ENCODE peak calls at places on chromosomes 1 and 21, in four cellular contexts. One of them, this sample, is unnamed.
A peak's percentile ranks its signal among the peaks of the same experiment; 100 is the strongest.

GRCh38 chr1:30537279-30537678 is 186.1 kb downstream of the MATN1 start:
- DNase-seq in H1: no peak
- DNase-seq in GM12878: no peak
- DNase-seq in HepG2: no peak
- DNase-seq in this sample: no peak

GRCh38 chr1:197915217-197915616 is 2.0 kb upstream of the LHX9 start:
- DNase-seq in H1: no peak
- DNase-seq in GM12878: no peak
- DNase-seq in HepG2: no peak
- DNase-seq in this sample: no peak

GRCh38 chr1:203937678-203938330 is 76.4 kb downstream of the SNRPE start:
- DNase-seq in H1: no peak
- DNase-seq in GM12878: no peak
- DNase-seq in HepG2: no peak
- DNase-seq in this sample: no peak

GRCh38 chr1:235160395-235160964 is 570 bp downstream of the RBM34 start:
- DNase-seq in H1: no peak
- DNase-seq in GM12878: no peak
- DNase-seq in HepG2: peak; percentile 50
- DNase-seq in this sample: peak; percentile 27

GRCh38 chr1:234970731-234971476 is 157.7 kb downstream of the TOMM20 start:
- DNase-seq in H1: peak; percentile 57
- DNase-seq in GM12878: no peak
- DNase-seq in HepG2: peak; percentile 81
- DNase-seq in this sample: peak; percentile 71

GRCh38 chr1:20380175-20380574 is 89.5 kb downstream of the VWA5B1 start:
- DNase-seq in H1: no peak
- DNase-seq in GM12878: no peak
- DNase-seq in HepG2: no peak
- DNase-seq in this sample: no peak

GRCh38 chr21:36859744-36860501 is 106.5 kb downstream of the HLCS start:
- DNase-seq in H1: peak; percentile 31
- DNase-seq in GM12878: no peak
- DNase-seq in HepG2: peak; percentile 81
- DNase-seq in this sample: peak; percentile 39

GRCh38 chr1:204828352-204828850 is 42.3 kb upstream of the NFASC start:
- DNase-seq in H1: peak; percentile 43
- DNase-seq in GM12878: no peak
- DNase-seq in HepG2: peak; percentile 16
- DNase-seq in this sample: peak; percentile 88

GRCh38 chr1:185152187-185152767 is 4.5 kb downstream of the TRMT1L start:
- DNase-seq in H1: no peak
- DNase-seq in GM12878: no peak
- DNase-seq in HepG2: no peak
- DNase-seq in this sample: no peak

DNA sequence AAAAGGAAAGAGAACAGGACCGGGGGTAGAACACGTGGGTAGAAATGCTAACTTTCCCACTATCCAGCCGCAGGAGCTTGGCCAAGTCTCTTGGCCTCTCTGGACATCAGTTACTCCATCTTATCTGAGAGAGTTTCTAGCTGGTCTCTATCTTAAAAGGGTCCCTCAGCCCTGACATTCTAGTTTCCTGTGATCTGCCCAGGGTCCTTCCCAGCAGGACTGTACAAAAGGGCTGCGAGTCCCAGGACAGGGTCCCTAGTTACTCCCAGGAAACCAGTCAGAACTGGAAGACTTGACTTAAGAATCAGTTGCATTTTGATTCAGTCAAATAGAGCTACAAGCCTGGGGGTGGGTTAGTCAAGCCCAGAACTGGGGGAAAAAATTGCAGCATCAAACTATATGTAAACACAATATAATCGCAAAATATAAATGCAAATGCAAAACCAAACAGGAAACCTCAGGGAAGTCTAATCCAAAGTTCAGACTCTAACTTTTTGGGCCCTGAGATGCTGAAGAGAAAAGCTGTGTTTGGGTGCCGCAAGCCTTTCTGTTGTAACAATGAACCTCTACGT is 2.9 kb downstream of the ASAP3 start:
- DNase-seq in H1: no peak
- DNase-seq in GM12878: no peak
- DNase-seq in HepG2: no peak
- DNase-seq in this sample: no peak
- TF ChIP-seq YY1 in H1: no peak
- TF ChIP-seq YY1 in GM12878: no peak
- TF ChIP-seq YY1 in HepG2: no peak
- TF ChIP-seq YY1 in this sample: no peak

GRCh38 chr1:86082183-86082582 is 74.4 kb downstream of the COL24A1 start:
- DNase-seq in H1: no peak
- DNase-seq in GM12878: no peak
- DNase-seq in HepG2: no peak
- DNase-seq in this sample: no peak
- TF ChIP-seq SUZ12 in H1: no peak
- TF ChIP-seq SUZ12 in GM12878: no peak
- TF ChIP-seq SUZ12 in HepG2: no peak
- TF ChIP-seq SUZ12 in this sample: no peak

DNA sequence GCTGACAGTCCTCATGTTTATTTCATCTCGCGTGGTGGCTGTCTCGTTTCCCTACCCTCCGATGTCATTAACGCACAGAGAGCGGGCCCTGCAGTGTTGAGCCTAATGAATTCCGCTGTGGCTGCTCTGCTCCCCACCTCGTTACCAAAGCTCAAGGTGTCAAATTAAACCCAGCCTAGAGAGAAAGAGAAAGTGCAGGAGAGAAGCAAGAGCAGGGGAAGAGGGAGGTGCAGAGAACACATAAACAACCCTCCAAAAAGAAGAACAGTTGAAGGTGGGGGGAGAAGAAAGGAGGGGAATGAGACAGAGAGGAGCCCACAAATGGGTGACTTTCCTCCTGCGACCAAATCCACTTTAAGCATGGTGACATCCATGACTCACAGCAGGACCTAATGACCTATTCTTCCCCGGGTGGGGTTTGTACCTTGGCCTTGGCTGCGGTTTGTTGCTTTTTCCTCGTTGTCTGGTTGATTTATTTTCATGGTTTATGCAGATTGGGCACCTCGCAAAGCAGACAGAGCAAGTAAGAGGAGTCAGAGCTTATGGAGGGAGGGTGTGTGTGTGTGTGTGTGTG is 92.5 kb downstream of the PBX1 start:
- DNase-seq in H1: no peak
- DNase-seq in GM12878: no peak
- DNase-seq in HepG2: no peak
- DNase-seq in this sample: no peak
- H3K4me1 ChIP-seq in H1: peaks cover 29% of the 10 kb centered on the region
- H3K4me1 ChIP-seq in GM12878: no peaks in the 10 kb centered on the region
- H3K4me1 ChIP-seq in HepG2: no peaks in the 10 kb centered on the region
- H3K4me1 ChIP-seq in this sample: peaks cover 5% of the 10 kb centered on the region

DNA sequence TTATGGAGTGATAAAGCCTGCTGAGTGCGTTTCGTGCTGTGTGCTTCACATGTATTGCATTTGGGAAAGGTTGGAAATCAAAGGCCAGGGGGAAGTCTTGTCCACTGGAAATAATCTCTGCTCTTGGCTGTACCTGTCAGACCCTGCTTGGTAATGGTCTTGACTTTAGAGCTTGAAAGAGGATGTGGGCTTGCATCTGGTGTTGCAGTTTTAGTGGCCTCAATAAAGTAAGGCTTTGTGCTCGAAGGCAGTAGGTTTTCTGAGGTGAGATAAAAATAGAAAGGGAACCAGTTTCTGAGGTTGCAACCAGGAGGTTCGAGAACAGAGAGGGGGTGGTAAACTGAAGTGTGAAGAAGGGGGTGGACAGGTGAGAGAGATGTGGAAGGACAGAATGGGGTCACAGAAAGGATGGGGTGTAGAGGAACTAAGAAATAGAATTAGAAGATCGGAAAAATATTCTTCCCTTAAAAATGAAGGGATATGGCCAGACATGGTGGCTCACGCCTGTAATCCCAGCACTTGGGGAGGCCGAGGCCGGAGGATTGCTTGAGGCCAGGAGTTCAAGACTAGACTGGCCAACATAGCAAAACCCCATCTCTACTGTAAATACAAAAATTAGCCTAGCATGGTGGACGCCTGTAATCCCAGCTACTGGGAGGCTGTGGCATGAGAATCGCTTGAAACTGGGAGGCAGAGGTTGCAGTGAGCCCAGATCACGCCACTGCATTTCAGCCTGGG is 1.5 kb downstream of the S100PBP start:
- DNase-seq in H1: no peak
- DNase-seq in GM12878: peak; percentile 96
- DNase-seq in HepG2: no peak
- DNase-seq in this sample: no peak
- TF ChIP-seq YY1 in H1: no peak
- TF ChIP-seq YY1 in GM12878: no peak
- TF ChIP-seq YY1 in HepG2: no peak
- TF ChIP-seq YY1 in this sample: no peak

GRCh38 chr1:226816585-226816984 is 53.8 kb upstream of the PSEN2 start:
- DNase-seq in H1: no peak
- DNase-seq in GM12878: no peak
- DNase-seq in HepG2: no peak
- DNase-seq in this sample: no peak

GRCh38 chr1:226809785-226810571 is 60.4 kb upstream of the PSEN2 start:
- DNase-seq in H1: no peak
- DNase-seq in GM12878: no peak
- DNase-seq in HepG2: no peak
- DNase-seq in this sample: no peak

GRCh38 chr1:226810681-226811080 is 59.7 kb upstream of the PSEN2 start:
- DNase-seq in H1: no peak
- DNase-seq in GM12878: no peak
- DNase-seq in HepG2: no peak
- DNase-seq in this sample: no peak

GRCh38 chr1:226813671-226814591 is 56.5 kb upstream of the PSEN2 start:
- DNase-seq in H1: no peak
- DNase-seq in GM12878: no peak
- DNase-seq in HepG2: no peak
- DNase-seq in this sample: no peak

GRCh38 chr1:226814751-226815496 is 55.5 kb upstream of the PSEN2 start:
- DNase-seq in H1: no peak
- DNase-seq in GM12878: no peak
- DNase-seq in HepG2: no peak
- DNase-seq in this sample: no peak
- TF ChIP-seq SUZ12 in H1: no peak
- TF ChIP-seq SUZ12 in GM12878: no peak
- TF ChIP-seq SUZ12 in HepG2: no peak
- TF ChIP-seq SUZ12 in this sample: no peak

GRCh38 chr1:115296981-115297380 is 41.1 kb downstream of the NGF start:
- DNase-seq in H1: no peak
- DNase-seq in GM12878: peak; percentile 17
- DNase-seq in HepG2: no peak
- DNase-seq in this sample: no peak

GRCh38 chr1:115300087-115300856 is 37.8 kb downstream of the NGF start:
- DNase-seq in H1: no peak
- DNase-seq in GM12878: no peak
- DNase-seq in HepG2: no peak
- DNase-seq in this sample: no peak

GRCh38 chr1:115301438-115302020 is 36.5 kb downstream of the NGF start:
- DNase-seq in H1: no peak
- DNase-seq in GM12878: no peak
- DNase-seq in HepG2: no peak
- DNase-seq in this sample: no peak

GRCh38 chr1:115295904-115296696 is 41.9 kb downstream of the NGF start:
- DNase-seq in H1: no peak
- DNase-seq in GM12878: no peak
- DNase-seq in HepG2: no peak
- DNase-seq in this sample: no peak

GRCh38 chr1:115299266-115299665 is 38.8 kb downstream of the NGF start:
- DNase-seq in H1: no peak
- DNase-seq in GM12878: no peak
- DNase-seq in HepG2: no peak
- DNase-seq in this sample: no peak
- H3K4me1 ChIP-seq in H1: peaks cover 7% of the 10 kb centered on the region
- H3K4me1 ChIP-seq in GM12878: peaks cover 4% of the 10 kb centered on the region
- H3K4me1 ChIP-seq in HepG2: no peaks in the 10 kb centered on the region
- H3K4me1 ChIP-seq in this sample: peaks cover 6% of the 10 kb centered on the region

GRCh38 chr1:101365881-101366280 is 129.1 kb downstream of the S1PR1 start:
- DNase-seq in H1: no peak
- DNase-seq in GM12878: no peak
- DNase-seq in HepG2: no peak
- DNase-seq in this sample: no peak
- TF ChIP-seq YY1 in H1: no peak
- TF ChIP-seq YY1 in GM12878: no peak
- TF ChIP-seq YY1 in HepG2: no peak
- TF ChIP-seq YY1 in this sample: no peak

GRCh38 chr1:238071061-238071460 is 180.3 kb upstream of the ZP4 start:
- DNase-seq in H1: no peak
- DNase-seq in GM12878: no peak
- DNase-seq in HepG2: no peak
- DNase-seq in this sample: no peak
- TF ChIP-seq SUZ12 in H1: no peak
- TF ChIP-seq SUZ12 in GM12878: no peak
- TF ChIP-seq SUZ12 in HepG2: no peak
- TF ChIP-seq SUZ12 in this sample: no peak

GRCh38 chr1:38340409-38340808 is 293.8 kb upstream of the POU3F1 start:
- DNase-seq in H1: no peak
- DNase-seq in GM12878: no peak
- DNase-seq in HepG2: no peak
- DNase-seq in this sample: no peak
- H3K4me1 ChIP-seq in H1: peaks cover 4% of the 10 kb centered on the region
- H3K4me1 ChIP-seq in GM12878: no peaks in the 10 kb centered on the region
- H3K4me1 ChIP-seq in HepG2: no peaks in the 10 kb centered on the region
- H3K4me1 ChIP-seq in this sample: peaks cover 2% of the 10 kb centered on the region